ENCODE peak calls at places on chromosomes 4 and X, in nine cellular contexts. One of them, this sample, is unnamed.

GRCh38 chr4:25702848-25703247 is 47.2 kb downstream of the SLC34A2 start:
- DNase-seq in MM.1S: no peak
- DNase-seq in H9: no peak
- DNase-seq in EH: peak
- DNase-seq in effector memory CD4-positive, alpha-beta T cell: no peak
- DNase-seq in right atrium auricular region: no peak
- DNase-seq in NK-92 treated with Interleukin-12 subunit alpha and Interleukin-12 subunit beta, amount 100 ng/mL, for 24 hours: no peak
- DNase-seq in HFFc6: peak
- DNase-seq in left cardiac atrium: no peak
- DNase-seq in this sample: no peak

GRCh38 chrX:24054182-24055042 is at the start of gene EIF2S3:
- DNase-seq in MM.1S: peak
- DNase-seq in H9: peak
- DNase-seq in EH: peak
- DNase-seq in effector memory CD4-positive, alpha-beta T cell: peak
- DNase-seq in right atrium auricular region: peak
- DNase-seq in NK-92 treated with Interleukin-12 subunit alpha and Interleukin-12 subunit beta, amount 100 ng/mL, for 24 hours: peak
- DNase-seq in HFFc6: peak
- DNase-seq in left cardiac atrium: peak
- DNase-seq in this sample: peak

GRCh38 chrX:18894156-18894555 is 89.8 kb downstream of the PHKA2 start:
- DNase-seq in MM.1S: no peak
- DNase-seq in H9: peak
- DNase-seq in EH: no peak
- DNase-seq in effector memory CD4-positive, alpha-beta T cell: no peak
- DNase-seq in right atrium auricular region: no peak
- DNase-seq in NK-92 treated with Interleukin-12 subunit alpha and Interleukin-12 subunit beta, amount 100 ng/mL, for 24 hours: no peak
- DNase-seq in HFFc6: no peak
- DNase-seq in left cardiac atrium: no peak
- DNase-seq in this sample: no peak

GRCh38 chr4:57162499-57163019 is 52.4 kb upstream of the IGFBP7 start:
- DNase-seq in MM.1S: no peak
- DNase-seq in H9: no peak
- DNase-seq in EH: no peak
- DNase-seq in effector memory CD4-positive, alpha-beta T cell: no peak
- DNase-seq in right atrium auricular region: no peak
- DNase-seq in NK-92 treated with Interleukin-12 subunit alpha and Interleukin-12 subunit beta, amount 100 ng/mL, for 24 hours: no peak
- DNase-seq in HFFc6: no peak
- DNase-seq in left cardiac atrium: no peak
- DNase-seq in this sample: no peak

GRCh38 chr4:110501826-110502225 is 25.9 kb downstream of the ENPEP start:
- DNase-seq in MM.1S: no peak
- DNase-seq in H9: no peak
- DNase-seq in EH: peak
- DNase-seq in effector memory CD4-positive, alpha-beta T cell: no peak
- DNase-seq in right atrium auricular region: no peak
- DNase-seq in NK-92 treated with Interleukin-12 subunit alpha and Interleukin-12 subunit beta, amount 100 ng/mL, for 24 hours: no peak
- DNase-seq in HFFc6: peak
- DNase-seq in left cardiac atrium: no peak
- DNase-seq in this sample: no peak

GRCh38 chr4:71545168-71545567 is 206.3 kb downstream of the SLC4A4 start:
- DNase-seq in MM.1S: no peak
- DNase-seq in H9: no peak
- DNase-seq in EH: peak
- DNase-seq in effector memory CD4-positive, alpha-beta T cell: no peak
- DNase-seq in right atrium auricular region: no peak
- DNase-seq in NK-92 treated with Interleukin-12 subunit alpha and Interleukin-12 subunit beta, amount 100 ng/mL, for 24 hours: no peak
- DNase-seq in HFFc6: peak
- DNase-seq in left cardiac atrium: no peak
- DNase-seq in this sample: no peak

GRCh38 chr4:123412700-123413512 is 16.3 kb downstream of the SPRY1 start:
- DNase-seq in MM.1S: no peak
- DNase-seq in H9: no peak
- DNase-seq in EH: peak
- DNase-seq in effector memory CD4-positive, alpha-beta T cell: no peak
- DNase-seq in right atrium auricular region: no peak
- DNase-seq in NK-92 treated with Interleukin-12 subunit alpha and Interleukin-12 subunit beta, amount 100 ng/mL, for 24 hours: no peak
- DNase-seq in HFFc6: no peak
- DNase-seq in left cardiac atrium: no peak
- DNase-seq in this sample: no peak

GRCh38 chr4:133600008-133600407 is 450.9 kb downstream of the PCDH10 start:
- DNase-seq in MM.1S: no peak
- DNase-seq in H9: no peak
- DNase-seq in EH: no peak
- DNase-seq in effector memory CD4-positive, alpha-beta T cell: no peak
- DNase-seq in right atrium auricular region: no peak
- DNase-seq in NK-92 treated with Interleukin-12 subunit alpha and Interleukin-12 subunit beta, amount 100 ng/mL, for 24 hours: no peak
- DNase-seq in HFFc6: no peak
- DNase-seq in left cardiac atrium: no peak
- DNase-seq in this sample: no peak

GRCh38 chrX:140764401-140764919 is 54.9 kb downstream of the LINC00632 start:
- DNase-seq in MM.1S: peak
- DNase-seq in H9: peak
- DNase-seq in EH: peak
- DNase-seq in effector memory CD4-positive, alpha-beta T cell: no peak
- DNase-seq in right atrium auricular region: no peak
- DNase-seq in NK-92 treated with Interleukin-12 subunit alpha and Interleukin-12 subunit beta, amount 100 ng/mL, for 24 hours: no peak
- DNase-seq in HFFc6: peak
- DNase-seq in left cardiac atrium: peak
- DNase-seq in this sample: no peak

GRCh38 chr4:186953601-186954260 is 230.1 kb upstream of the FAT1 start:
- DNase-seq in MM.1S: no peak
- DNase-seq in H9: no peak
- DNase-seq in EH: peak
- DNase-seq in effector memory CD4-positive, alpha-beta T cell: no peak
- DNase-seq in right atrium auricular region: peak
- DNase-seq in NK-92 treated with Interleukin-12 subunit alpha and Interleukin-12 subunit beta, amount 100 ng/mL, for 24 hours: no peak
- DNase-seq in HFFc6: no peak
- DNase-seq in left cardiac atrium: peak
- DNase-seq in this sample: no peak

GRCh38 chr4:13584481-13584880 is 40.2 kb upstream of the NKX3-2 start:
- DNase-seq in MM.1S: no peak
- DNase-seq in H9: no peak
- DNase-seq in EH: peak
- DNase-seq in effector memory CD4-positive, alpha-beta T cell: no peak
- DNase-seq in right atrium auricular region: no peak
- DNase-seq in NK-92 treated with Interleukin-12 subunit alpha and Interleukin-12 subunit beta, amount 100 ng/mL, for 24 hours: no peak
- DNase-seq in HFFc6: no peak
- DNase-seq in left cardiac atrium: no peak
- DNase-seq in this sample: no peak

GRCh38 chr4:82043809-82044137 is 330.0 kb downstream of the HNRNPD start:
- DNase-seq in MM.1S: no peak
- DNase-seq in H9: no peak
- DNase-seq in EH: no peak
- DNase-seq in effector memory CD4-positive, alpha-beta T cell: no peak
- DNase-seq in right atrium auricular region: no peak
- DNase-seq in NK-92 treated with Interleukin-12 subunit alpha and Interleukin-12 subunit beta, amount 100 ng/mL, for 24 hours: no peak
- DNase-seq in HFFc6: no peak
- DNase-seq in left cardiac atrium: peak
- DNase-seq in this sample: peak

GRCh38 chrX:1380672-1381233 is 11.2 kb downstream of the SLC25A6 start:
- DNase-seq in MM.1S: no peak
- DNase-seq in H9: peak
- DNase-seq in EH: no peak
- DNase-seq in effector memory CD4-positive, alpha-beta T cell: no peak
- DNase-seq in right atrium auricular region: no peak
- DNase-seq in NK-92 treated with Interleukin-12 subunit alpha and Interleukin-12 subunit beta, amount 100 ng/mL, for 24 hours: no peak
- DNase-seq in HFFc6: no peak
- DNase-seq in left cardiac atrium: no peak
- DNase-seq in this sample: peak

GRCh38 chr4:83022724-83023427 is 12.1 kb upstream of the COPS4 start:
- DNase-seq in MM.1S: no peak
- DNase-seq in H9: no peak
- DNase-seq in EH: peak
- DNase-seq in effector memory CD4-positive, alpha-beta T cell: no peak
- DNase-seq in right atrium auricular region: no peak
- DNase-seq in NK-92 treated with Interleukin-12 subunit alpha and Interleukin-12 subunit beta, amount 100 ng/mL, for 24 hours: no peak
- DNase-seq in HFFc6: peak
- DNase-seq in left cardiac atrium: no peak
- DNase-seq in this sample: no peak

GRCh38 chr4:15729910-15730533 is 27.2 kb downstream of the BST1 start:
- DNase-seq in MM.1S: peak
- DNase-seq in H9: no peak
- DNase-seq in EH: peak
- DNase-seq in effector memory CD4-positive, alpha-beta T cell: no peak
- DNase-seq in right atrium auricular region: no peak
- DNase-seq in NK-92 treated with Interleukin-12 subunit alpha and Interleukin-12 subunit beta, amount 100 ng/mL, for 24 hours: no peak
- DNase-seq in HFFc6: peak
- DNase-seq in left cardiac atrium: no peak
- DNase-seq in this sample: no peak

GRCh38 chrX:11665144-11666040 is at the start of gene ARHGAP6:
- DNase-seq in MM.1S: no peak
- DNase-seq in H9: peak
- DNase-seq in EH: peak
- DNase-seq in effector memory CD4-positive, alpha-beta T cell: no peak
- DNase-seq in right atrium auricular region: no peak
- DNase-seq in NK-92 treated with Interleukin-12 subunit alpha and Interleukin-12 subunit beta, amount 100 ng/mL, for 24 hours: no peak
- DNase-seq in HFFc6: no peak
- DNase-seq in left cardiac atrium: no peak
- DNase-seq in this sample: no peak

GRCh38 chrX:8237718-8238117 is 66.7 kb upstream of the VCX2 start:
- DNase-seq in MM.1S: no peak
- DNase-seq in H9: no peak
- DNase-seq in EH: no peak
- DNase-seq in effector memory CD4-positive, alpha-beta T cell: no peak
- DNase-seq in right atrium auricular region: no peak
- DNase-seq in NK-92 treated with Interleukin-12 subunit alpha and Interleukin-12 subunit beta, amount 100 ng/mL, for 24 hours: no peak
- DNase-seq in HFFc6: no peak
- DNase-seq in left cardiac atrium: no peak
- DNase-seq in this sample: no peak

GRCh38 chr4:75169020-75169814 is 236.3 kb downstream of the PARM1 start:
- DNase-seq in MM.1S: no peak
- DNase-seq in H9: no peak
- DNase-seq in EH: no peak
- DNase-seq in effector memory CD4-positive, alpha-beta T cell: no peak
- DNase-seq in right atrium auricular region: no peak
- DNase-seq in NK-92 treated with Interleukin-12 subunit alpha and Interleukin-12 subunit beta, amount 100 ng/mL, for 24 hours: no peak
- DNase-seq in HFFc6: no peak
- DNase-seq in left cardiac atrium: no peak
- DNase-seq in this sample: no peak

GRCh38 chrX:135596495-135596894 is 76.0 kb downstream of the INTS6L start:
- DNase-seq in MM.1S: peak
- DNase-seq in H9: peak
- DNase-seq in EH: peak
- DNase-seq in effector memory CD4-positive, alpha-beta T cell: peak
- DNase-seq in right atrium auricular region: no peak
- DNase-seq in NK-92 treated with Interleukin-12 subunit alpha and Interleukin-12 subunit beta, amount 100 ng/mL, for 24 hours: peak
- DNase-seq in HFFc6: peak
- DNase-seq in left cardiac atrium: no peak
- DNase-seq in this sample: no peak

GRCh38 chr4:146814736-146815135 is 130.9 kb downstream of the TTC29 start:
- DNase-seq in MM.1S: no peak
- DNase-seq in H9: no peak
- DNase-seq in EH: peak
- DNase-seq in effector memory CD4-positive, alpha-beta T cell: no peak
- DNase-seq in right atrium auricular region: no peak
- DNase-seq in NK-92 treated with Interleukin-12 subunit alpha and Interleukin-12 subunit beta, amount 100 ng/mL, for 24 hours: no peak
- DNase-seq in HFFc6: no peak
- DNase-seq in left cardiac atrium: no peak
- DNase-seq in this sample: no peak

GRCh38 chr4:7515390-7515902 is 80.7 kb upstream of the PSAPL1 start:
- DNase-seq in MM.1S: no peak
- DNase-seq in H9: no peak
- DNase-seq in EH: no peak
- DNase-seq in effector memory CD4-positive, alpha-beta T cell: no peak
- DNase-seq in right atrium auricular region: no peak
- DNase-seq in NK-92 treated with Interleukin-12 subunit alpha and Interleukin-12 subunit beta, amount 100 ng/mL, for 24 hours: no peak
- DNase-seq in HFFc6: no peak
- DNase-seq in left cardiac atrium: no peak
- DNase-seq in this sample: no peak

GRCh38 chr4:68905598-68906237 is 45.9 kb downstream of the UGT2A3 start:
- DNase-seq in MM.1S: no peak
- DNase-seq in H9: peak
- DNase-seq in EH: no peak
- DNase-seq in effector memory CD4-positive, alpha-beta T cell: no peak
- DNase-seq in right atrium auricular region: no peak
- DNase-seq in NK-92 treated with Interleukin-12 subunit alpha and Interleukin-12 subunit beta, amount 100 ng/mL, for 24 hours: no peak
- DNase-seq in HFFc6: no peak
- DNase-seq in left cardiac atrium: no peak
- DNase-seq in this sample: no peak

GRCh38 chr4:153346031-153346430 is 1.5 kb downstream of the MND1 start:
- DNase-seq in MM.1S: no peak
- DNase-seq in H9: no peak
- DNase-seq in EH: no peak
- DNase-seq in effector memory CD4-positive, alpha-beta T cell: no peak
- DNase-seq in right atrium auricular region: no peak
- DNase-seq in NK-92 treated with Interleukin-12 subunit alpha and Interleukin-12 subunit beta, amount 100 ng/mL, for 24 hours: no peak
- DNase-seq in HFFc6: no peak
- DNase-seq in left cardiac atrium: no peak
- DNase-seq in this sample: no peak

This sample was measured in RWPE2.